ENCODE peak calls at places on chromosomes 16 and 17, in nine cellular contexts. P is lower leg skin, K is heart left ventricle, A is Calu3, O is fibroblast of mammary gland, T is heart right ventricle, L is esophagus squamous epithelium, Z is GM13977, V is AG09319. B is an unnamed sample.

GRCh38 chr17:72719582-72720493 is 372.6 kb downstream of the SLC39A11 start:
- DNase-seq in T (no peak), V (no peak), L (no peak), P (no peak), Z (peak; percentile 35), K (no peak), A (no peak), O (no peak), B (no peak)

GRCh38 chr16:72602499-72602898 is 430.5 kb upstream of the PMFBP1 start:
- DNase-seq in Z (no peak), L (no peak), K (no peak), O (no peak), P (no peak), V (no peak), A (no peak), T (no peak), B (no peak)

GRCh38 chr17:75808905-75809621 is 24.5 kb downstream of the UNK start:
- DNase-seq in L (no peak), T (no peak), P (peak; percentile 85), Z (peak; percentile 59), O (peak; percentile 93), A (no peak), V (peak; percentile 37), K (no peak), B (peak; percentile 68)

GRCh38 chr16:84214451-84215066 is 23.6 kb downstream of the ADAD2 start:
- DNase-seq in O (no peak), K (no peak), A (no peak), V (no peak), L (no peak), P (no peak), T (no peak), Z (no peak), B (no peak)

GRCh38 chr17:27438631-27439030 is 17.6 kb upstream of the KSR1 start:
- DNase-seq in O (no peak), P (no peak), A (no peak), V (no peak), Z (no peak), T (no peak), L (no peak), K (no peak), B (no peak)

GRCh38 chr16:66510711-66511614 is 39.0 kb downstream of the TK2 start:
- DNase-seq in K (no peak), Z (no peak), O (no peak), A (peak; percentile 67), T (no peak), V (no peak), L (no peak), P (no peak), B (no peak)

GRCh38 chr17:64972611-64973010 is 53.3 kb upstream of the LRRC37A3 start:
- DNase-seq in A (no peak), O (no peak), P (no peak), V (no peak), T (no peak), L (no peak), K (no peak), Z (no peak), B (no peak)

GRCh38 chr17:68871447-68871846 is 83.7 kb downstream of the ABCA8 start:
- DNase-seq in L (no peak), A (no peak), V (no peak), P (no peak), Z (no peak), K (no peak), O (no peak), T (no peak), B (no peak)

GRCh38 chr16:31348578-31348977 is 6.4 kb upstream of the ITGAX start:
- DNase-seq in O (no peak), Z (no peak), T (no peak), A (no peak), K (no peak), L (no peak), P (no peak), V (no peak), B (no peak)

GRCh38 chr17:44970136-44970737 is 2.1 kb upstream of the C1QL1 start:
- DNase-seq in P (no peak), K (no peak), O (peak; percentile 17), Z (peak; percentile 70), V (no peak), A (no peak), L (no peak), T (peak; percentile 45), B (peak; percentile 58)

GRCh38 chr16:19410435-19411153 is 7.1 kb upstream of the TMC5 start:
- DNase-seq in A (peak; percentile 85), O (no peak), Z (peak; percentile 44), K (no peak), V (no peak), P (no peak), T (peak; percentile 9), L (no peak), B (no peak)

GRCh38 chr16:10539256-10539655 is 41.1 kb downstream of the EMP2 start:
- DNase-seq in V (no peak), T (no peak), A (peak; percentile 49), K (no peak), O (no peak), P (no peak), Z (no peak), L (no peak), B (no peak)

GRCh38 chr16:1788708-1789100 is 4.8 kb downstream of the IGFALS start:
- DNase-seq in T (peak; percentile 10), L (no peak), V (no peak), O (no peak), Z (no peak), K (no peak), P (no peak), A (no peak), B (no peak)

GRCh38 chr17:40795019-40795667 is 4.6 kb downstream of the KRT28 start:
- DNase-seq in P (no peak), A (no peak), V (no peak), L (no peak), K (no peak), O (no peak), Z (no peak), T (no peak), B (no peak)

GRCh38 chr17:32755045-32755805 is 121.7 kb downstream of the MYO1D start:
- DNase-seq in O (peak; percentile 77), P (no peak), K (no peak), A (no peak), Z (peak; percentile 46), L (no peak), T (no peak), V (peak; percentile 31), B (no peak)

GRCh38 chr17:34562387-34562786 is 17.0 kb upstream of the TMEM132E start:
- DNase-seq in T (no peak), A (peak; percentile 13), O (no peak), L (no peak), P (no peak), Z (no peak), V (no peak), K (no peak), B (no peak)
- TF ChIP-seq CTCF in T (peak; percentile 23), A (no peak), O (peak; percentile 21), L (peak; percentile 15), P (no peak), Z (peak; percentile 23), V (no peak), K (peak; percentile 36), B (no peak)

GRCh38 chr16:27449434-27450188 is 47.6 kb downstream of the IL21R start:
- DNase-seq in O (no peak), A (no peak), P (no peak), V (no peak), L (no peak), K (peak; percentile 65), T (no peak), Z (peak; percentile 87), B (no peak)
- TF ChIP-seq CTCF in O (no peak), A (no peak), P (no peak), V (no peak), L (no peak), K (no peak), T (no peak), Z (peak; percentile 8), B (no peak)

DNA sequence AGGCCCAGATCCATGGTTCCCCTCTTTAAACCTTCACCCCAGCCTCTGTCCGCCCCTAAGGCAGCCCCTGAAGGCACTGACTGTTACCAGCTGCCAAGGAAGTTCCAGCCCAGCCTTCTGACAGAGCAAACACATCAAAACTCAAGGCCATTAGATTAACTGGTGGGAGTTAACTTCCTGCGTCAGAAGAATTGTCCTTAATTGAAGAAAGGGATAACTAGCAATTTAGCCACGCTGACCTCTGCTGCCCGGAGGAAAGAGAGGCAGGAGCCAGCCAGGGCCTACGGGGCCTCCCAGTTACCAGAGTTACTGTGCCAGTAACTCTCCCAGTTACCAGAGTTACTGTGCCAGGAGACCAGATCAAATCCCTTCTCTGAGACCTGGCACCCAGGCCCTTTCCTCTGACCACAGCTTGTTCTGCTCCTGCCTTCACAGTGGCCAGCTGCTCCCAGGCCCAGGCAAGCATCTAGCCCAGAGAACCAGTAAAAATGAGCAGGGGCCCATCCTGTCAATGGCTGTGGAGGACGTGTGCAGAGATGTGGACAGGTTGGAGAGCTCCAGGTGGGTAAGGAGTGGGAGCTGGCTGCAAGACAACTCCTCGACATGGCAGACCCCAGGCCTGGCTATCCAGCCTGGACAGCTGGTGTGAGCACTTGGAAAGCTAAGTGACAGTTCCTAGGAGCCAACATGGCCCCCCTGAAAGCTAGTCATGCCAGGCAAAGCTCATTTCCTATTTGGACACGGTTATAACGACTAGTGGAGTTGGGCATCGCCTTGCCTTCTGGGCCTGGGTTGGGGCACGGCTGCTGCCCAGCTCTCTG is 2.8 kb upstream of the PITPNM3 start:
- DNase-seq in P (no peak), T (no peak), V (no peak), K (no peak), L (no peak), A (no peak), Z (no peak), O (no peak), B (no peak)
- TF ChIP-seq CTCF in P (no peak), T (no peak), V (no peak), K (no peak), L (no peak), A (no peak), Z (no peak), O (no peak), B (peak; percentile 12)

DNA sequence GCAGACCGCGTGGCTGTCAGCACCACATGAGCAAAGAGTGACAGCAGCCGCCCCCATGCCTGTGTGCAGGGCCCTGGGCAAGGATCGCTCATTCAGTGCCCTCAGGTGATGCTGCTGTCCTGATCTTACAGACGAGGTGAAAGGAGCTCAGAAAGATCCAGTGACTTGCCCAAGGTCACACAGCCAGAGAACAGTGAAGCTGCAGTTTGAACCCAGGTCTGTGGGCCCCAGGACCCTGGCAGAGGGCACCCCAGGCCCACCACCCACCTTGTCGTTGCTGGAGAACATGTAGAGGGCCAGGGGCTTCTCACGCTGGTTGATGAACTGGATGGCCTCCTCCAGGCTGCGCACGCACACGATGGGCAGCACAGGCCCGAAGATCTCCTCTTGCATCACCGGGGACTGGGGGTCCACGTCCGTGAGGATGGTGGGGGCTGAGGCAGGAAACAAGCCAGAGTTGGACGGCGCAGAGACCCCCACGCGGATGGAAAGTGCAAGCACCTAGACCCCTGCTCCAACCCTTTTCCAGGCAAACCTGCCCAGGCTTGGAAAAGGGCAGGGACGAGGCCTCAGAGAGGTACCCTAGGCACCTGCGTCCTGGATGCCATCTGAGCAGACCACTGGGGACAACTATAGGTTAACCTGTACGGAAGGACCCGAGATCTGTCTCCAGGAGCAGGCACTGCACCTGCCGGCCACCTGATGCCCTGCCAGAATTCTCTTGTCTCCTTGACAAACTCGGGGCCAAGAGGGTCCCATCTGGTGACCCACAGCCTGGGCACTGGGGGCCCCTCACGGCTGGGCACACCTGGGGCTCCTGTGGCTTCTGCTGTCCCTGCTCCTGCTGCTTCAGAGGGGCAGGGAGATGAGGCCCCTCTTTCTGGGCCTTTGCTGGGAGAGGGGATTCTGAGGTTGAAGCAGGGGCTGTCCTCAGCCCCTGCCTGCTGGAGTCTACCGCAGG is 8.6 kb downstream of the ALDH3A1 start:
- DNase-seq in P (no peak), T (no peak), K (no peak), V (no peak), O (no peak), Z (no peak), A (no peak), L (no peak), B (no peak)
- TF ChIP-seq CTCF in P (no peak), T (no peak), K (no peak), V (no peak), O (no peak), Z (no peak), A (no peak), L (no peak), B (no peak)

B was measured in uterus.